ENCODE peak calls at places on chromosomes 7 and 10, in ten cellular contexts. J is fibroblast of lung, F is brain microvascular endothelial cell, Y is RWPE1, N is tibial nerve, U is nephron progenitor cell, X is PC-3, S is right lobe of liver, M is stomach, R is ovary. B is an unnamed sample.

GRCh38 chr7:47968852-47969774 is 10.3 kb downstream of the HUS1 start:
- DNase-seq in Y (peak), U (peak), M (peak), F (peak), S (peak), R (peak), N (peak), J (peak), X (peak), B (peak)

GRCh38 chr7:36287371-36288241 is 102.1 kb upstream of the ANLN start:
- DNase-seq in S (no peak), J (no peak), U (peak), Y (no peak), X (peak), F (no peak), N (no peak), M (no peak), R (no peak), B (no peak)

GRCh38 chr10:23826399-23826798 is 382.5 kb upstream of the KIAA1217 start:
- DNase-seq in J (no peak), Y (peak), S (no peak), U (peak), F (peak), N (no peak), X (peak), R (no peak), M (no peak), B (no peak)

GRCh38 chr7:50795831-50796230 is 13.1 kb upstream of the GRB10 start:
- DNase-seq in R (no peak), F (no peak), M (no peak), Y (no peak), J (no peak), N (no peak), X (peak), U (no peak), S (no peak), B (no peak)

GRCh38 chr10:75038335-75038734 is 73.1 kb upstream of the SAMD8 start:
- DNase-seq in S (no peak), M (peak), X (no peak), F (peak), J (peak), R (peak), N (no peak), Y (no peak), U (no peak), B (no peak)

GRCh38 chr10:67476201-67476600 is 219.8 kb downstream of the CTNNA3 start:
- DNase-seq in R (no peak), F (no peak), M (no peak), X (peak), J (no peak), Y (no peak), N (no peak), S (no peak), U (no peak), B (no peak)

GRCh38 chr10:101071885-101072433 is 10.2 kb downstream of the KAZALD1 start:
- DNase-seq in U (no peak), X (no peak), S (no peak), F (no peak), J (no peak), Y (no peak), N (no peak), M (no peak), R (no peak), B (no peak)

GRCh38 chr10:92627845-92628480 is 35.0 kb downstream of the KIF11 start:
- DNase-seq in X (no peak), F (peak), Y (no peak), N (no peak), R (no peak), M (no peak), U (no peak), J (peak), S (no peak), B (no peak)

GRCh38 chr7:29309041-29309860 is 114.7 kb downstream of the CHN2 start:
- DNase-seq in X (peak), N (no peak), F (no peak), M (no peak), R (no peak), U (no peak), Y (peak), S (no peak), J (no peak), B (no peak)

GRCh38 chr10:121437596-121437995 is 160.6 kb downstream of the FGFR2 start:
- DNase-seq in Y (no peak), F (no peak), X (no peak), M (peak), S (no peak), J (no peak), U (peak), R (peak), N (no peak), B (no peak)

GRCh38 chr10:49331431-49331830 is 32.5 kb downstream of the C10orf71 start:
- DNase-seq in F (no peak), R (no peak), N (no peak), J (no peak), X (no peak), S (no peak), U (no peak), M (no peak), Y (no peak), B (no peak)

GRCh38 chr10:110758898-110759297 is 112.8 kb upstream of the PDCD4 start:
- DNase-seq in R (no peak), Y (peak), F (peak), J (no peak), M (no peak), S (no peak), U (no peak), X (peak), N (no peak), B (no peak)

GRCh38 chr10:126663880-126664279 is 6.6 kb downstream of the C10orf90 start:
- DNase-seq in F (peak), N (no peak), S (no peak), X (peak), M (no peak), U (no peak), J (peak), R (no peak), Y (peak), B (no peak)

GRCh38 chr7:104940023-104940710 is 73.8 kb upstream of the KMT2E start:
- DNase-seq in X (no peak), J (no peak), F (no peak), R (no peak), M (no peak), U (no peak), S (no peak), Y (no peak), N (no peak), B (no peak)

GRCh38 chr10:7308826-7309225 is 102.0 kb downstream of the SFMBT2 start:
- DNase-seq in Y (no peak), J (no peak), R (no peak), S (no peak), N (no peak), M (no peak), U (no peak), X (no peak), F (no peak), B (no peak)

GRCh38 chr10:132927824-132928223 is 14.5 kb downstream of the CFAP46 start:
- DNase-seq in S (peak), J (no peak), U (no peak), M (no peak), X (no peak), R (no peak), N (no peak), Y (no peak), F (no peak), B (no peak)

GRCh38 chr10:105950410-105950809 is 1214.1 kb downstream of the SORCS1 start:
- DNase-seq in J (peak), S (peak), F (peak), Y (peak), R (no peak), U (peak), N (peak), X (peak), M (peak), B (no peak)

GRCh38 chr7:151125459-151125834 is 39.2 kb downstream of the AGAP3 start:
- DNase-seq in Y (no peak), M (peak), F (no peak), R (no peak), S (no peak), X (no peak), U (peak), N (no peak), J (peak), B (no peak)

GRCh38 chr10:11863353-11864105 is 40.4 kb downstream of the PROSER2 start:
- DNase-seq in R (no peak), M (peak), Y (no peak), S (no peak), N (no peak), X (no peak), U (no peak), F (no peak), J (no peak), B (peak)

GRCh38 chr7:128878226-128879105 is 15.8 kb downstream of the ATP6V1F start:
- DNase-seq in J (no peak), S (no peak), U (no peak), N (no peak), R (peak), Y (no peak), M (no peak), F (no peak), X (no peak), B (no peak)

GRCh38 chr10:75512534-75512933 is 81.1 kb downstream of the LRMDA start:
- DNase-seq in F (no peak), Y (no peak), M (peak), R (no peak), J (peak), U (peak), X (peak), N (no peak), S (no peak), B (no peak)

GRCh38 chr10:93420091-93420490 is 62.0 kb downstream of the MYOF start:
- DNase-seq in R (no peak), S (no peak), J (peak), N (no peak), F (no peak), X (no peak), U (peak), Y (no peak), M (no peak), B (no peak)

GRCh38 chr10:30755474-30755873 is 125.9 kb upstream of the LYZL2 start:
- DNase-seq in N (no peak), X (no peak), S (no peak), M (no peak), J (peak), Y (no peak), F (no peak), R (no peak), U (no peak), B (no peak)

GRCh38 chr10:10330481-10330880 is 687.2 kb upstream of the CELF2 start:
- DNase-seq in M (no peak), R (no peak), S (no peak), N (no peak), U (no peak), F (no peak), X (no peak), Y (no peak), J (peak), B (no peak)

GRCh38 chr7:141731476-141732149 is 6.5 kb upstream of the SSBP1 start:
- DNase-seq in F (no peak), M (no peak), S (no peak), J (no peak), Y (no peak), N (no peak), R (no peak), U (no peak), X (no peak), B (no peak)

GRCh38 chr10:1169186-1169885 is 113.2 kb downstream of the WDR37 start:
- DNase-seq in S (peak), Y (no peak), F (no peak), U (no peak), M (no peak), J (no peak), R (no peak), N (no peak), X (no peak), B (no peak)

GRCh38 chr10:114048472-114048871 is 4.8 kb downstream of the ADRB1 start:
- DNase-seq in Y (no peak), N (no peak), J (no peak), M (no peak), U (no peak), R (no peak), X (no peak), F (no peak), S (no peak), B (no peak)

GRCh38 chr7:114787556-114787955 is 134.3 kb upstream of the MDFIC start:
- DNase-seq in S (no peak), N (no peak), U (no peak), F (no peak), Y (no peak), R (no peak), J (no peak), X (no peak), M (no peak), B (no peak)

GRCh38 chr7:143295870-143296269 is 7.7 kb downstream of the CASP2 start:
- DNase-seq in R (no peak), U (no peak), X (peak), J (peak), Y (no peak), F (peak), N (no peak), M (no peak), S (no peak), B (no peak)

GRCh38 chr7:105352018-105352612 is 36.6 kb downstream of the SRPK2 start:
- DNase-seq in R (peak), U (no peak), J (peak), X (peak), F (peak), N (peak), S (no peak), Y (peak), M (peak), B (peak)

GRCh38 chr7:158276414-158277218 is 311.0 kb downstream of the PTPRN2 start:
- DNase-seq in J (no peak), M (no peak), F (no peak), R (no peak), U (no peak), N (no peak), X (no peak), Y (no peak), S (no peak), B (no peak)

GRCh38 chr7:35722054-35722849 is 27.3 kb upstream of the HERPUD2 start:
- DNase-seq in F (no peak), R (no peak), N (no peak), S (no peak), U (no peak), J (no peak), M (no peak), X (no peak), Y (no peak), B (no peak)

GRCh38 chr7:7681191-7681935 is 37.0 kb downstream of the RPA3 start:
- DNase-seq in U (no peak), X (peak), S (no peak), Y (peak), M (no peak), J (peak), N (peak), R (no peak), F (peak), B (no peak)
- TF ChIP-seq CTCF in U (peak), X (peak), S (peak), Y (peak), M (peak), J (peak), N (peak), R (peak), F (peak), B (no peak)

GRCh38 chr7:70586822-70587221 is 545.1 kb upstream of the GALNT17 start:
- DNase-seq in J (no peak), S (no peak), X (no peak), Y (no peak), F (no peak), U (no peak), M (no peak), N (no peak), R (no peak), B (no peak)

GRCh38 chr7:70587739-70588138 is 544.2 kb upstream of the GALNT17 start:
- DNase-seq in R (no peak), U (no peak), F (no peak), Y (no peak), S (no peak), N (no peak), X (no peak), M (no peak), J (no peak), B (no peak)

GRCh38 chr7:70583965-70584883 is 547.7 kb upstream of the GALNT17 start:
- DNase-seq in X (no peak), Y (no peak), N (no peak), F (no peak), U (no peak), R (no peak), M (peak), J (no peak), S (no peak), B (no peak)

GRCh38 chr7:70582921-70583895 is 548.7 kb upstream of the GALNT17 start:
- DNase-seq in N (no peak), R (no peak), F (no peak), S (no peak), X (no peak), Y (no peak), M (no peak), J (no peak), U (no peak), B (no peak)

GRCh38 chr7:70585071-70585470 is 546.9 kb upstream of the GALNT17 start:
- DNase-seq in U (no peak), J (no peak), R (no peak), F (no peak), S (no peak), M (no peak), Y (no peak), X (no peak), N (no peak), B (no peak)
- TF ChIP-seq CTCF in U (no peak), J (no peak), R (no peak), F (peak), S (no peak), M (no peak), Y (no peak), X (no peak), N (no peak), B (no peak)

GRCh38 chr10:117224036-117224430 is 16.9 kb upstream of the SLC18A2 start:
- DNase-seq in X (peak), U (no peak), J (no peak), R (no peak), F (no peak), Y (peak), M (no peak), S (no peak), N (no peak), B (no peak)

GRCh38 chr10:117223413-117224035 is 17.4 kb upstream of the SLC18A2 start:
- DNase-seq in U (no peak), Y (no peak), S (no peak), X (no peak), N (no peak), M (no peak), J (no peak), F (no peak), R (no peak), B (no peak)

GRCh38 chr10:117228210-117228609 is 12.7 kb upstream of the SLC18A2 start:
- DNase-seq in N (no peak), Y (no peak), U (no peak), J (no peak), S (no peak), R (no peak), X (no peak), M (no peak), F (no peak), B (no peak)

GRCh38 chr10:117224881-117225280 is 16.0 kb upstream of the SLC18A2 start:
- DNase-seq in F (no peak), X (no peak), J (no peak), N (no peak), S (no peak), R (no peak), U (no peak), M (no peak), Y (no peak), B (no peak)

GRCh38 chr10:117226813-117227451 is 14.0 kb upstream of the SLC18A2 start:
- DNase-seq in Y (peak), X (peak), J (no peak), N (no peak), R (no peak), S (no peak), F (peak), U (no peak), M (peak), B (no peak)
- TF ChIP-seq CTCF in Y (no peak), X (peak), J (peak), N (no peak), R (no peak), S (peak), F (peak), U (peak), M (peak), B (no peak)

DNA sequence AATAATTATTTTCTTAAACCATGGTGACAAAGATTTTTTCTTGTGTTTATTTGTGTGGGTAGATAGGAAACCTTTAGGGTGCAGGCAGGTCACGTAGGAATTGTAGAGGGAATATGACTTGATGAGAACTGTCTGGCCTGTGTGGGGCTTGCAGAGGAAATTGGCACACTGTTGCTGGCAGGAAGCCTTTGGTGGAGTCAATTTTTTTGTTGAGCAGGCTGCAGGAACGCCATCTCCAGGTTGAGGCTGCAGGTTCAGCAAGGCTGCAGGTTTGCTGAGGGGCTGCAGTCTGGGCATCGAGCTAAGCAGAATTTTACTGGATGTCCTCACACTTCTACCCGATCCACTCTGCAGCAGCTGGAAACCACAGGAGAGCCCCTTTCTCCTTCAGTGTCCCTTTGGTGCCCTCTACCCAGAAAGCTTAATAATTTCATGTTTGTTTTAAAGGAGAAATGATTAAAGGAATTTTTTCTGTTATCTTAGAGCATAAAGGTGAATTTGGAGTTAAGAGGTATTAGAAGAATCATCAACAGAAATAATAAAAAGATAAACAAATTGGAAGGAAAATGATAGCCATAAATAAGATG is 37.0 kb downstream of the TBC1D12 start:
- DNase-seq in S (no peak), M (no peak), F (no peak), R (no peak), J (peak), Y (no peak), U (no peak), X (no peak), N (no peak), B (no peak)
- TF ChIP-seq CTCF in S (no peak), M (no peak), F (peak), R (no peak), J (peak), Y (peak), U (no peak), X (no peak), N (no peak), B (no peak)

DNA sequence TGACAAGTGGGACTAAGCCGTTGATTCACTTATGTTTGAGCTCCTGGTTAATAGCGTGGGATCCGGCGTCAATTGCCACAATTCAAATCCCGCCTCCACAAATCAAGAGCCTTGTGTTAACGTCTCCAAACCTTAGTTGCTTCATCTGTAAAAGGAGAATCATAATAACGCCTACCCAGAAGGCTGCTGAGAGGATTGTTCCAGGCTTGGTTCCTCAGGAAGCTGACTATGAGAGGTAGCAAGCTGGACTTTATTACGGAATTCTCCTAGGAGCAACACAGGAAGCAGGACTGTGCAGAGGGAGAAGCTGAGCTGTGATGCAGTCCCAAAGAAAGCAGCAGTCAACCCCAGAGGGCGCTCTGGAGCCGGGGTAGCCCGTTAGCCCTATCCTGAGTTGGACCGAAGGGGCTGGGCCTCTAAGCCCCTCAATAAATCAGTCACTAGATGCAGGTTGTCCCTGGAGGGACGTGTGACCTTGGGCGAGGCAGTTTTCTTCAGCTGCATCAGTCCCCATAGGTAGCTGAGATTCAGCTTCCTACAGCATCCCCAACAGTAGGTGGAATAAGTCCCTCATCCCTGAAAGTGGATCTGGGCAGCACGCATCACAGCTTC is 6.9 kb upstream of the BAG3 start:
- DNase-seq in J (no peak), N (no peak), U (peak), F (no peak), M (no peak), S (no peak), Y (no peak), R (no peak), X (no peak), B (no peak)
- TF ChIP-seq CTCF in J (peak), N (no peak), U (peak), F (peak), M (no peak), S (no peak), Y (no peak), R (no peak), X (peak), B (no peak)